ENCODE peak calls at places on chromosome 15, in five cellular contexts. D is Panc1, R is IMR-90, L is sigmoid colon, T is lung. Y is an unnamed sample.

GRCh38 chr15:81939604-81940440 is 106.0 kb downstream of the MEX3B start:
- DNase-seq in T (no peak), D (peak; percentile 8), R (peak; percentile 81), L (no peak), Y (no peak)

GRCh38 chr15:66153549-66154415 is 99.8 kb downstream of the MEGF11 start:
- DNase-seq in L (no peak), D (no peak), T (no peak), R (no peak), Y (no peak)

GRCh38 chr15:75904241-75904631 is 558 bp downstream of the FBXO22 start:
- DNase-seq in T (peak; percentile 29), R (peak; percentile 39), L (no peak), D (no peak), Y (no peak)

GRCh38 chr15:52261498-52262242 is 33.9 kb downstream of the MYO5C start:
- DNase-seq in R (peak; percentile 77), L (peak; percentile 73), D (no peak), T (peak; percentile 73), Y (no peak)

GRCh38 chr15:53831907-53832793 is 72.7 kb upstream of the WDR72 start:
- DNase-seq in T (no peak), R (no peak), D (no peak), L (no peak), Y (no peak)

GRCh38 chr15:76963596-76963995 is 31.3 kb upstream of the PSTPIP1 start:
- DNase-seq in R (no peak), L (no peak), T (no peak), D (no peak), Y (no peak)

GRCh38 chr15:67833504-67834248 is 6.2 kb downstream of the RNU6-1 start:
- DNase-seq in L (peak; percentile 59), R (no peak), D (no peak), T (no peak), Y (no peak)

GRCh38 chr15:43518073-43518761 is 809 bp downstream of the MAP1A start:
- DNase-seq in T (no peak), D (no peak), L (no peak), R (peak; percentile 63), Y (no peak)

GRCh38 chr15:40952301-40952900 is 870 bp upstream of the CHAC1 start:
- DNase-seq in L (no peak), D (no peak), T (no peak), R (no peak), Y (no peak)

GRCh38 chr15:73799466-73799865 is 46.3 kb upstream of the INSYN1 start:
- DNase-seq in L (no peak), D (no peak), T (no peak), R (peak; percentile 15), Y (no peak)

GRCh38 chr15:88905576-88905975 is 7.6 kb downstream of the MFGE8 start:
- DNase-seq in T (no peak), R (no peak), L (peak; percentile 55), D (no peak), Y (no peak)

GRCh38 chr15:42494998-42495360 is 455 bp upstream of the SNAP23 start:
- DNase-seq in R (peak; percentile 77), T (peak; percentile 48), D (no peak), L (peak; percentile 74), Y (no peak)

GRCh38 chr15:32993285-32993684 is 201.2 kb downstream of the FMN1 start:
- DNase-seq in D (no peak), L (no peak), T (no peak), R (no peak), Y (no peak)

GRCh38 chr15:56346414-56346813 is 18.8 kb upstream of the TEX9 start:
- DNase-seq in T (no peak), R (no peak), L (no peak), D (no peak), Y (no peak)

GRCh38 chr15:99105516-99106341 is 849 bp downstream of the SYNM start:
- DNase-seq in T (no peak), R (peak; percentile 66), L (peak; percentile 79), D (no peak), Y (no peak)

GRCh38 chr15:40108061-40108854 is 421 bp downstream of the BMF start:
- DNase-seq in D (no peak), T (no peak), R (peak; percentile 55), L (peak; percentile 95), Y (no peak)

GRCh38 chr15:41648770-41649169 is 11.4 kb upstream of the MGA start:
- DNase-seq in T (no peak), R (peak; percentile 84), D (no peak), L (no peak), Y (no peak)

GRCh38 chr15:100730655-100731240 is 128.4 kb downstream of the ASB7 start:
- DNase-seq in D (no peak), L (no peak), R (no peak), T (no peak), Y (peak; percentile 86)

GRCh38 chr15:50828610-50829206 is 63.2 kb upstream of the SPPL2A start:
- DNase-seq in T (no peak), D (no peak), L (no peak), R (peak; percentile 86), Y (no peak)

GRCh38 chr15:40856736-40857135 is 12.9 kb downstream of the SPINT1 start:
- DNase-seq in L (no peak), D (no peak), T (no peak), R (no peak), Y (no peak)

GRCh38 chr15:96230557-96231181 is 99.8 kb upstream of the NR2F2 start:
- DNase-seq in D (peak; percentile 90), T (no peak), L (no peak), R (peak; percentile 72), Y (no peak)

GRCh38 chr15:68200016-68200861 is 4.9 kb downstream of the CALML4 start:
- DNase-seq in R (no peak), T (no peak), L (no peak), D (no peak), Y (peak; percentile 68)

GRCh38 chr15:50945725-50946124 is 37.2 kb downstream of the AP4E1 start:
- DNase-seq in T (no peak), R (peak; percentile 28), L (no peak), D (no peak), Y (no peak)

GRCh38 chr15:65377105-65377975 is 462 bp downstream of the IGDCC3 start:
- DNase-seq in L (no peak), D (no peak), T (no peak), R (no peak), Y (no peak)

GRCh38 chr15:23436421-23436820 is 10.6 kb downstream of the GOLGA6L2 start:
- DNase-seq in T (no peak), D (no peak), L (no peak), R (no peak), Y (peak; percentile 19)

GRCh38 chr15:20340931-20341661 is 200.5 kb downstream of the GOLGA6L6 start:
- DNase-seq in L (peak; percentile 92), D (no peak), T (peak; percentile 61), R (no peak), Y (peak; percentile 98)

GRCh38 chr15:67869700-67870099 is 29.9 kb upstream of the RNU6-1 start:
- DNase-seq in R (no peak), L (no peak), T (no peak), D (no peak), Y (no peak)

GRCh38 chr15:31005660-31006059 is 14.2 kb upstream of the MTMR10 start:
- DNase-seq in T (no peak), D (no peak), L (no peak), R (no peak), Y (no peak)

GRCh38 chr15:25416693-25417092 is 22.1 kb downstream of the UBE3A start:
- DNase-seq in R (peak; percentile 24), L (no peak), T (no peak), D (no peak), Y (no peak)

GRCh38 chr15:94177112-94177511 is 54.2 kb upstream of the MCTP2 start:
- DNase-seq in T (no peak), R (peak; percentile 77), L (no peak), D (no peak), Y (no peak)

GRCh38 chr15:94175420-94175819 is 55.9 kb upstream of the MCTP2 start:
- DNase-seq in T (no peak), D (no peak), L (no peak), R (no peak), Y (no peak)

GRCh38 chr15:94174399-94174802 is 57.0 kb upstream of the MCTP2 start:
- DNase-seq in D (no peak), L (no peak), T (no peak), R (peak; percentile 87), Y (no peak)
- H3K4me1 ChIP-seq in D (no peaks in the 10 kb centered on the region), L (no peaks in the 10 kb centered on the region), T (no peaks in the 10 kb centered on the region), R (peaks cover 3% of the 10 kb centered on the region), Y (no peaks in the 10 kb centered on the region)

GRCh38 chr15:70214941-70215635 is 117.4 kb upstream of the TLE3 start:
- DNase-seq in R (no peak), L (no peak), T (no peak), D (no peak), Y (no peak)

GRCh38 chr15:70212963-70213315 is 115.2 kb upstream of the TLE3 start:
- DNase-seq in L (no peak), T (no peak), R (no peak), D (no peak), Y (no peak)

GRCh38 chr15:70215951-70216350 is 118.2 kb upstream of the TLE3 start:
- DNase-seq in D (no peak), L (no peak), T (no peak), R (no peak), Y (no peak)

GRCh38 chr15:70213779-70214178 is 116.1 kb upstream of the TLE3 start:
- DNase-seq in D (no peak), R (no peak), T (no peak), L (no peak), Y (no peak)

DNA sequence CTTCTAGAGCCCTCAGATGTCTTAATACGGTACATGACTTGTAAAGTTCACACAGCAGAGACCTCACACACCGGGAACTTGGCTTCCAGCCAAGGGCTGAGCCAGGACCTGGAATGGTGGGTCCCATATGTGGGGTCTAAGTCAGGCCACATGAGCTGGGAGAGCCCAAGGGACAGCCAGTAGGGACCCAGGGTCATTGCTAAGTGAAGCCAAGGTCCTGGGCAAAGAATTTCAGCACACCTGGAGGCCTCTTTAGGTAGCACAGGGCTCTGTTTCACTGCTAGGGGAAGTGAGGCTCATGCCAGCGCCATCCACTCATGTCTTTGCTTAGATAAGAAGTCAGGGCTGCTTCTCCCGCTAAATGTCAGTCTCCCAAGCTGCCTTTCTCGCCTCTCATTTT is 116.5 kb upstream of the TLE3 start:
- DNase-seq in L (no peak), R (no peak), D (no peak), T (no peak), Y (no peak)
- TF ChIP-seq CTCF in L (no peak), R (no peak), D (no peak), T (no peak), Y (no peak)

GRCh38 chr15:64013179-64014043 is 32.9 kb downstream of the DAPK2 start:
- DNase-seq in T (peak; percentile 47), L (no peak), R (no peak), D (no peak), Y (no peak)
- H3K4me1 ChIP-seq in T (peaks cover 37% of the 10 kb centered on the region), L (peaks cover 1% of the 10 kb centered on the region), R (peaks cover 4% of the 10 kb centered on the region), D (peaks cover 15% of the 10 kb centered on the region), Y (peaks cover 12% of the 10 kb centered on the region)

DNA sequence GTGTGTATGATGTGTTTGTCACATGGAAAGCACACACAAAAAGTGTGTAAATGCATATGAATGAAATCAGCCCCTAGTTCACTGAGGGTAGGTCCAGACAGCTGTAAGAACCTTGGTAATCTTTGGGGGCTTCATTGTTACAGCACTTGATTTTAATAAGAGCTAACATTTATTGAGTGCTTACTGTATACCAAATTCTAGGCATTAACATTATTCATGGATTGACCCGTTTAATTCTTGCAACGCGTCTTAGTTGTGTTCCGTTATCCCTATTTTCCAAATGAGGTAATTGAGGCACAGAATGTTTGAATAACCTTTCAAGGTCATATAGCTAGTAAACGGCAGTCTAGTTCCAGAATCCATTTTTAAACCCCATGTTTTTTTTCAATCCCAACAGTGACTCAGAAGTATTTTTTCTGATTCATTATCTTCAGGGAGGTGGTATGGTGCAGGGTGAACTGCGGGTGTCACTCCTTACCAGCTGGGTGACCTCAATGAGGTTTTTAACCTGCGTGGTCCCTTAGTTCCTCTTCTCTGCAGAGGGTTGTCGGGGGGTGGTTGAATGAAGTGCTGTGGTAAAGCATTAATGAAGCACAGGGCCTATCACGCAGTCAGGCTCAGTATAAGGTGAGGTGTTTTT is 14.2 kb downstream of the RAB8B start:
- DNase-seq in R (peak; percentile 76), L (no peak), T (no peak), D (no peak), Y (no peak)
- TF ChIP-seq CTCF in R (no peak), L (no peak), T (no peak), D (peak; percentile 9), Y (no peak)

Y was measured in esophagus muscularis mucosa.